ENCODE peak calls at places on chromosome 3, in eight cellular contexts. Q, E, T, N, J, R, X and A are unnamed samples.
A peak's percentile ranks its signal among the peaks of the same experiment; 100 is the strongest.

GRCh38 chr3:22536582-22536981 is 666.5 kb upstream of the UBE2E2 start:
- DNase-seq in N (no peak), T (no peak), Q (no peak), X (no peak), E (no peak), J (no peak), R (no peak), A (no peak)

GRCh38 chr3:127744875-127745274 is 72.1 kb downstream of the ABTB1 start:
- DNase-seq in Q (no peak), T (no peak), R (no peak), X (no peak), J (no peak), N (no peak), E (no peak), A (no peak)

GRCh38 chr3:151345854-151346253 is 16.5 kb upstream of the P2RY13 start:
- DNase-seq in T (peak; percentile 37), X (peak; percentile 71), R (no peak), E (no peak), J (no peak), N (no peak), Q (no peak), A (no peak)

GRCh38 chr3:157129782-157130137 is 30.2 kb downstream of the CCNL1 start:
- DNase-seq in T (no peak), N (peak; percentile 66), J (peak; percentile 88), E (no peak), Q (peak; percentile 74), X (no peak), R (no peak), A (no peak)

GRCh38 chr3:116445291-116445841 is at the start of gene LSAMP:
- DNase-seq in N (no peak), J (peak; percentile 40), T (no peak), Q (no peak), E (no peak), X (peak; percentile 56), R (no peak), A (no peak)

GRCh38 chr3:14169871-14170270 is 8.5 kb downstream of the XPC start:
- DNase-seq in T (no peak), N (no peak), R (no peak), Q (no peak), X (no peak), E (no peak), J (no peak), A (no peak)

GRCh38 chr3:16899919-16900318 is 15.2 kb downstream of the PLCL2 start:
- DNase-seq in X (no peak), T (no peak), Q (no peak), E (no peak), J (no peak), N (no peak), R (no peak), A (no peak)

GRCh38 chr3:124261301-124261700 is 269.4 kb upstream of the ROPN1 start:
- DNase-seq in X (no peak), R (no peak), E (no peak), T (no peak), Q (no peak), N (no peak), J (no peak), A (no peak)

GRCh38 chr3:64617610-64618009 is 70.2 kb downstream of the ADAMTS9 start:
- DNase-seq in N (no peak), J (no peak), T (no peak), X (no peak), Q (no peak), R (no peak), E (no peak), A (no peak)

GRCh38 chr3:51692980-51693395 is 13.9 kb upstream of the GRM2 start:
- DNase-seq in E (no peak), Q (no peak), R (no peak), X (no peak), T (no peak), J (no peak), N (no peak), A (no peak)

GRCh38 chr3:42906085-42906904 is at the start of gene ZNF662:
- DNase-seq in J (no peak), R (no peak), T (no peak), E (no peak), N (peak; percentile 70), X (peak; percentile 51), Q (no peak), A (no peak)

GRCh38 chr3:141485578-141486415 is 1.0 kb upstream of the RASA2 start:
- DNase-seq in Q (peak; percentile 12), E (peak; percentile 88), R (peak; percentile 53), X (peak; percentile 62), J (no peak), T (peak; percentile 31), N (no peak), A (no peak)

GRCh38 chr3:169777822-169778221 is 4.6 kb downstream of the MYNN start:
- DNase-seq in T (no peak), J (no peak), Q (no peak), R (no peak), E (no peak), X (no peak), N (no peak), A (no peak)

GRCh38 chr3:4656059-4656458 is 162.9 kb downstream of the ITPR1 start:
- DNase-seq in T (peak; percentile 41), R (peak; percentile 9), X (peak; percentile 89), Q (peak; percentile 56), N (no peak), E (peak; percentile 16), J (no peak), A (no peak)

GRCh38 chr3:114350690-114351089 is 56.9 kb downstream of the TIGIT start:
- DNase-seq in E (no peak), X (no peak), N (no peak), J (no peak), R (no peak), Q (no peak), T (no peak), A (no peak)

GRCh38 chr3:51702156-51702555 is 4.7 kb upstream of the GRM2 start:
- DNase-seq in Q (no peak), R (no peak), X (no peak), E (no peak), T (no peak), N (no peak), J (no peak), A (no peak)

GRCh38 chr3:129118745-129119144 is 2.9 kb downstream of the RAB43 start:
- DNase-seq in X (no peak), E (no peak), J (no peak), Q (no peak), N (no peak), R (no peak), T (no peak), A (no peak)

GRCh38 chr3:86967062-86967461 is 23.9 kb downstream of the VGLL3 start:
- DNase-seq in E (no peak), N (no peak), R (no peak), X (no peak), Q (no peak), J (no peak), T (no peak), A (no peak)

GRCh38 chr3:138438896-138439295 is 4.5 kb downstream of the ESYT3 start:
- DNase-seq in T (no peak), X (no peak), N (no peak), E (no peak), J (no peak), R (no peak), Q (no peak), A (no peak)

GRCh38 chr3:58585994-58586393 is 8.8 kb upstream of the FAM107A start:
- DNase-seq in R (no peak), J (no peak), E (no peak), X (no peak), Q (no peak), T (no peak), N (no peak), A (no peak)

GRCh38 chr3:122415104-122415744 is 638 bp downstream of the WDR5B start:
- DNase-seq in E (no peak), R (peak; percentile 19), X (peak; percentile 48), Q (peak; percentile 52), T (peak; percentile 23), J (no peak), N (peak; percentile 72), A (peak; percentile 18)

GRCh38 chr3:135559802-135560201 is 405.7 kb upstream of the PPP2R3A start:
- DNase-seq in T (no peak), J (no peak), E (no peak), R (no peak), Q (no peak), X (no peak), N (no peak), A (no peak)

GRCh38 chr3:1183320-1184048 is 90.7 kb downstream of the CNTN6 start:
- DNase-seq in E (no peak), R (no peak), N (no peak), X (no peak), J (no peak), Q (no peak), T (peak; percentile 85), A (no peak)

GRCh38 chr3:69406156-69406555 is 20.3 kb upstream of the FRMD4B start:
- DNase-seq in N (no peak), X (no peak), J (no peak), R (no peak), Q (no peak), E (no peak), T (no peak), A (no peak)

GRCh38 chr3:66113542-66113941 is 74.8 kb upstream of the MAGI1 start:
- DNase-seq in Q (no peak), E (no peak), J (no peak), T (no peak), X (peak; percentile 50), N (no peak), R (no peak), A (no peak)